ENCODE peak calls at places on chromosomes 16 and 17, in four cellular contexts. One of them, this sample, is unnamed.

GRCh38 chr16:65789148-65789545 is 577.3 kb upstream of the CDH5 start:
- DNase-seq in H1: no peak
- DNase-seq in trophoblast cell: no peak
- DNase-seq in neuronal stem cell: no peak
- DNase-seq in this sample: no peak

GRCh38 chr17:79528592-79529125 is 82.2 kb downstream of the RBFOX3 start:
- DNase-seq in H1: no peak
- DNase-seq in trophoblast cell: no peak
- DNase-seq in neuronal stem cell: no peak
- DNase-seq in this sample: no peak

GRCh38 chr17:72388765-72389473 is 268.1 kb downstream of the SOX9 start:
- DNase-seq in trophoblast cell: no peak
- DNase-seq in neuronal stem cell: no peak
- DNase-seq in H1: no peak
- DNase-seq in this sample: no peak

GRCh38 chr17:50783193-50783660 is 15.9 kb upstream of the ANKRD40CL start:
- DNase-seq in trophoblast cell: peak
- DNase-seq in neuronal stem cell: peak
- DNase-seq in H1: peak
- DNase-seq in this sample: peak

GRCh38 chr17:61443475-61443882 is 8.7 kb upstream of the TBX4 start:
- DNase-seq in H1: no peak
- DNase-seq in neuronal stem cell: no peak
- DNase-seq in trophoblast cell: no peak
- DNase-seq in this sample: no peak

GRCh38 chr17:78862073-78863023 is 21.7 kb upstream of the USP36 start:
- DNase-seq in trophoblast cell: peak
- DNase-seq in neuronal stem cell: no peak
- DNase-seq in H1: no peak
- DNase-seq in this sample: peak

GRCh38 chr16:58709338-58709737 is 24.8 kb upstream of the SLC38A7 start:
- DNase-seq in H1: no peak
- DNase-seq in trophoblast cell: no peak
- DNase-seq in neuronal stem cell: no peak
- DNase-seq in this sample: no peak

GRCh38 chr16:80583466-80583865 is 42.7 kb downstream of the DYNLRB2 start:
- DNase-seq in trophoblast cell: peak
- DNase-seq in H1: no peak
- DNase-seq in neuronal stem cell: no peak
- DNase-seq in this sample: no peak

GRCh38 chr17:65074778-65075250 is 18.3 kb upstream of the GNA13 start:
- DNase-seq in neuronal stem cell: no peak
- DNase-seq in trophoblast cell: no peak
- DNase-seq in H1: no peak
- DNase-seq in this sample: peak

GRCh38 chr17:34617398-34617797 is 38.0 kb downstream of the TMEM132E start:
- DNase-seq in H1: no peak
- DNase-seq in neuronal stem cell: no peak
- DNase-seq in trophoblast cell: no peak
- DNase-seq in this sample: no peak

DNA sequence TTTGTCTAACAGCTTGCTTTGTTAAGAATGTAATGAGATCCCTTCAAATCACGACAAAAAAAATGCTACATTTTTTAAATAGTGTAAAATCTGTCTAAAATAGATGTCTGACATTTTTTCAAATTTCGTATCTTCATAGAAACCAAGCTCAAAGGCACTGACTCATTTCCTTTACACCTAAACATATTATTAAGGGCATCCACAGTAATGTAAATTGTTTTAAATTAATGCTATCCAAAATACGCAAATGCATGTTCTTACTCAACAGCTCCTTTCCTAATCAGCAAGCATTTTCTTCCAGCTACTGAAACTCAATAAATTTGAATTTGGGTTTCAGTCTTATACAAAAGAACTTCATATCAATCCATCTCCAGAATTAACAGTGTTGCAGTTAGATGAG is 4.4 kb downstream of the C16orf87 start:
- DNase-seq in H1: no peak
- DNase-seq in neuronal stem cell: no peak
- DNase-seq in trophoblast cell: no peak
- DNase-seq in this sample: peak
- H3K4me3 ChIP-seq in H1: no peak
- H3K4me3 ChIP-seq in neuronal stem cell: no peak
- H3K4me3 ChIP-seq in trophoblast cell: no peak
- H3K4me3 ChIP-seq in this sample: no peak

DNA sequence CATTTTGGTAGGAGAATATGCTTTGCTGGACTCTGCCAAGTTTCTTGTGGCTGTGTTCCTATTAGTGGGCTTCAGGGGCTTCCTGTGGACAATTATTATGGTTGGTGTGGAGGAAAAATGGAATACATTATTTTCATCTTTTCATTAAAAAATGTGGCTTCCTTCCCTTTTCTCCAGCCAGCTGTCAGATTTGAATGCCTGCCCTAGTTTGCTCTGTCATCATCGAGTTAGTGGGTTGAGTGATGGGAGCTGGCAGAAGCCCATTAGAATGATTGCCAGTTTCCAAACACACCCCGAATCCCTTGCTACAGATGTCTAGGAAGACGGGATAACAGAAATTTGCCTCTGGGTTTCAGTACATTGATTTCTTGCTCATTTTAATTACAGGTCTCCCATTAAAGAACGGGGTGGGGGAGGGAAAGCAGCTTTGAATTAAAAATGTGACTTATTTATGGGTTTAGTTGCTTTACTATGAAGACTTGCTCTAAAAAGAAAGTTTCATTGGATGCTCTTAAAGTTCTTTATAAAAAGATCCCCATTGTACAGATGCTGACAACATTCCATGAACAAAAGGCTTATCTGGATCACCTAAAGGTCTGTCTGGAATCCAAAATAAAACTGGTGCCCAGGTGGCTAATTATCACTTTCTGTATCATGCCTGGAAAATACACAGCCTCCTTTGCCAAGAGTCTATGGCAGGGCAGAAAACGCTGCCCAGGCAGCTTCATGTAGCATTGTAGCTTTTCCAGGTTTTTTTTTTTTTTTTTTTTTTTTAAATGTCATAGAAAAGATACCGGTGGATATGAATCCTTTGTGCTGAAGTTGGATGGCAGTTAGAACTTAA is 103.6 kb downstream of the PRKCA start:
- DNase-seq in H1: no peak
- DNase-seq in trophoblast cell: no peak
- DNase-seq in neuronal stem cell: no peak
- DNase-seq in this sample: no peak
- H2BK12ac ChIP-seq in H1: no peak
- H2BK12ac ChIP-seq in trophoblast cell: no peak
- H2BK12ac ChIP-seq in neuronal stem cell: no peak
- H2BK12ac ChIP-seq in this sample: no peak

GRCh38 chr16:67965668-67966548 is 2.5 kb downstream of the SLC12A4 start:
- DNase-seq in H1: no peak
- DNase-seq in trophoblast cell: peak
- DNase-seq in neuronal stem cell: no peak
- DNase-seq in this sample: peak

GRCh38 chr16:67968440-67969285 is at the start of gene SLC12A4:
- DNase-seq in H1: no peak
- DNase-seq in neuronal stem cell: peak
- DNase-seq in trophoblast cell: peak
- DNase-seq in this sample: peak

GRCh38 chr16:67967183-67967955 is 1.1 kb downstream of the SLC12A4 start:
- DNase-seq in neuronal stem cell: no peak
- DNase-seq in trophoblast cell: peak
- DNase-seq in H1: no peak
- DNase-seq in this sample: peak

GRCh38 chr16:67967956-67968439 is 439 bp downstream of the SLC12A4 start:
- DNase-seq in H1: no peak
- DNase-seq in trophoblast cell: peak
- DNase-seq in neuronal stem cell: peak
- DNase-seq in this sample: peak

DNA sequence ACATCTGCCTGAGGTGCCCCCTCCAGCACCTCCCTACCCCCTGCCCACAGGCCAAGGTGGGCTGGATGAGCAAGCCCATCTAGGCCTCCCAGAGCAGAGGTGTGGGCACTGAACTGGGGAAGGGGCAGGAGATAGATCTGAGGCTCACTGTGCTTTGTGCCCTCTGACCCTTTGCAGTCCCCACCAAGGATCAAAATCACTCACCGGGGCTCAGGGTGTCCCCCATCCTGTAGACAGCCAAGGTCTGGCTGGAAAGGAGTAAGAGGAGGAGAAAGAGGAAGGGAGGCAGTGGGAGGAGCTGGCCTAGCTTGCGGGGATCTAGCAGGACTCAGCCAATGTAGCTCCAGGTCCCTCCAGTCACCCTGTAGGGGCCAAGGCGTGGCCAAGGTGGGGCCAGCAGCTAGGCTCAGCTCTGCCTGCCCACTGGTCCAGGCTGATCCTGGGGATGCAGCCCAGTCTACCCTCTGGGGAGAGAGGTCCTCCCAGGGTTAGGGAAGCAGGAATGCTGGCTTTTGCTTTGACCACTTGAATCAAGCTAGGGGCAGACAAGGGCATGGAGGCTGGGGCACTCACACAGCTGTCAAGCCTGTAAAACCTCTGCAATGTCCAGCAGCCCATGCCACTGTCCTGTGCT is 1.8 kb downstream of the SLC12A4 start:
- DNase-seq in trophoblast cell: peak
- DNase-seq in H1: no peak
- DNase-seq in neuronal stem cell: no peak
- DNase-seq in this sample: peak
- H3K4me3 ChIP-seq in trophoblast cell: peak
- H3K4me3 ChIP-seq in H1: peak
- H3K4me3 ChIP-seq in neuronal stem cell: peak
- H3K4me3 ChIP-seq in this sample: peak

GRCh38 chr17:2875608-2876007 is 79.4 kb downstream of the RAP1GAP2 start:
- DNase-seq in neuronal stem cell: no peak
- DNase-seq in trophoblast cell: no peak
- DNase-seq in H1: no peak
- DNase-seq in this sample: no peak
- H2BK12ac ChIP-seq in neuronal stem cell: no peak
- H2BK12ac ChIP-seq in trophoblast cell: peak
- H2BK12ac ChIP-seq in H1: peak
- H2BK12ac ChIP-seq in this sample: no peak

DNA sequence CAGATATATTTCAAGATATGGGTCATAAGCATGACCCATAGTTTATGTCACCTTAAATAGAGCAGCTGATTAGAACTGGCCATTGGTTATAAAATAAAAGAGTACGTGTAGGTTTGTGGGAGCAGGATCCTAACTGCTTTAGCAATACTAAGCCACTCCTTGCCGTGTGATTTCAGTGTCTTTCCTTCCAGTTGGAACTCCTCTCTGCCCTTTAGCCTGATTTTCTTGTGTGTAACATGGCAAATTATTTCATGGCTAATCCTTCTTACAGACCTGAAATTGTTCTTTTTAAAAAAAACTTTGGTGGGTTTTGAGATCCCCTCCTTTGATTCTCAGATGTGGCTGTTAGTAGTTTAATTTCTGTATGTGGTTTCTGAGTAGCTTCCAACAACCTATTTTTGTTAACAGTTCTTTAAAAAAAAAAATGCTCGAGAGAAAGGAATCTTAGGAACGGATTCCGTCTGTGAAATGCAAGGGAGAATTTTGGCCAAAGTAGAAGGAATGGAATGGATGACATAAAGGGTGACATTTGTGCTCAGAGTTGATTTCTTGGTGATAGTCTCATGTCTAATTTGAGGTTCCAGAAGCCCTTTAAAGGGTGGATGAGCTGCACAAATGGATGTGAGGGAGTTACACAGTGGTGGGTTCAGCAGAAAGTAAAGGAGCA is 40.0 kb downstream of the DHRS7B start:
- DNase-seq in neuronal stem cell: no peak
- DNase-seq in H1: no peak
- DNase-seq in trophoblast cell: no peak
- DNase-seq in this sample: no peak
- H3K4me3 ChIP-seq in neuronal stem cell: no peak
- H3K4me3 ChIP-seq in H1: no peak
- H3K4me3 ChIP-seq in trophoblast cell: no peak
- H3K4me3 ChIP-seq in this sample: no peak

This sample was measured in mesenchymal stem cell.